ENCODE peak calls at places on chromosomes 2 and 18, in six cellular contexts. T, N, X, W, S and G are unnamed samples.

GRCh38 chr2:66587216-66587615 is 152.3 kb downstream of the MEIS1 start:
- DNase-seq in T (no peak), N (peak), X (no peak), W (peak), S (no peak), G (no peak)

GRCh38 chr2:206379321-206379720 is 64.0 kb upstream of the ADAM23 start:
- DNase-seq in T (no peak), N (no peak), X (no peak), W (no peak), S (no peak), G (no peak)

GRCh38 chr2:16140771-16141640 is 200.7 kb downstream of the MYCN start:
- DNase-seq in T (no peak), N (no peak), X (no peak), W (no peak), S (no peak), G (no peak)

GRCh38 chr2:106885981-106886915 is at the start of gene ST6GAL2:
- DNase-seq in T (no peak), N (no peak), X (no peak), W (peak), S (no peak), G (peak)

GRCh38 chr2:68732036-68732435 is 2.6 kb upstream of the ARHGAP25 start:
- DNase-seq in T (no peak), N (no peak), X (no peak), W (no peak), S (no peak), G (no peak)

GRCh38 chr2:43129254-43129653 is 97.2 kb downstream of the ZFP36L2 start:
- DNase-seq in T (no peak), N (no peak), X (no peak), W (no peak), S (no peak), G (no peak)

GRCh38 chr2:225911019-225911418 is 511.5 kb downstream of the NYAP2 start:
- DNase-seq in T (no peak), N (no peak), X (no peak), W (no peak), S (no peak), G (no peak)

GRCh38 chr2:233999182-233999581 is 51.3 kb upstream of the SPP2 start:
- DNase-seq in T (no peak), N (no peak), X (no peak), W (no peak), S (no peak), G (no peak)

GRCh38 chr2:162245737-162246136 is 2.5 kb upstream of the FAP start:
- DNase-seq in T (no peak), N (peak), X (no peak), W (no peak), S (no peak), G (peak)

GRCh38 chr2:241636182-241636982 is 576 bp downstream of the THAP4 start:
- DNase-seq in T (peak), N (peak), X (peak), W (peak), S (no peak), G (peak)

GRCh38 chr2:131034122-131035051 is 58.9 kb downstream of the FAM168B start:
- DNase-seq in T (peak), N (no peak), X (no peak), W (no peak), S (no peak), G (peak)

GRCh38 chr2:96868555-96869280 is 1.2 kb downstream of the SEMA4C start:
- DNase-seq in T (peak), N (peak), X (peak), W (peak), S (peak), G (peak)

GRCh38 chr2:60350791-60351190 is 202.7 kb downstream of the BCL11A start:
- DNase-seq in T (no peak), N (no peak), X (no peak), W (no peak), S (no peak), G (no peak)

GRCh38 chr18:12976305-12976704 is 14.9 kb upstream of the CEP192 start:
- DNase-seq in T (no peak), N (no peak), X (no peak), W (no peak), S (no peak), G (no peak)

GRCh38 chr2:24907106-24907505 is 12.9 kb downstream of the ADCY3 start:
- DNase-seq in T (no peak), N (peak), X (no peak), W (no peak), S (no peak), G (no peak)

GRCh38 chr2:104690255-104690999 is 163.5 kb upstream of the POU3F3 start:
- DNase-seq in T (no peak), N (peak), X (no peak), W (no peak), S (no peak), G (peak)

GRCh38 chr2:48471048-48471474 is 58.9 kb upstream of the STON1 start:
- DNase-seq in T (no peak), N (peak), X (no peak), W (no peak), S (no peak), G (peak)

GRCh38 chr2:74226648-74227213 is 28.3 kb downstream of the MTHFD2 start:
- DNase-seq in T (no peak), N (no peak), X (no peak), W (no peak), S (no peak), G (no peak)

GRCh38 chr2:48092846-48093498 is 186.7 kb upstream of the FBXO11 start:
- DNase-seq in T (no peak), N (peak), X (no peak), W (no peak), S (no peak), G (peak)

GRCh38 chr2:33126973-33127372 is 180.2 kb downstream of the LTBP1 start:
- DNase-seq in T (no peak), N (peak), X (no peak), W (no peak), S (no peak), G (peak)

GRCh38 chr18:48790869-48791635 is 159.7 kb downstream of the SMAD7 start:
- DNase-seq in T (peak), N (no peak), X (no peak), W (no peak), S (no peak), G (no peak)

GRCh38 chr2:57444731-57445414 is 601.7 kb upstream of the VRK2 start:
- DNase-seq in T (no peak), N (no peak), X (no peak), W (no peak), S (no peak), G (no peak)

GRCh38 chr18:29523371-29523770 is 1346.4 kb upstream of the CDH2 start:
- DNase-seq in T (no peak), N (no peak), X (no peak), W (no peak), S (no peak), G (no peak)

GRCh38 chr18:55338955-55339662 is 248.9 kb downstream of the TCF4 start:
- DNase-seq in T (no peak), N (peak), X (no peak), W (no peak), S (no peak), G (peak)

GRCh38 chr18:78242307-78242643 is 737.3 kb upstream of the SALL3 start:
- DNase-seq in T (no peak), N (peak), X (no peak), W (no peak), S (no peak), G (no peak)

GRCh38 chr18:62452280-62452824 is 70.5 kb upstream of the ZCCHC2 start:
- DNase-seq in T (no peak), N (peak), X (no peak), W (no peak), S (no peak), G (no peak)

GRCh38 chr2:9948721-9949120 is 2.8 kb upstream of the GRHL1 start:
- DNase-seq in T (no peak), N (no peak), X (no peak), W (no peak), S (no peak), G (no peak)

GRCh38 chr18:66638856-66639621 is 35.1 kb upstream of the CDH19 start:
- DNase-seq in T (no peak), N (no peak), X (no peak), W (no peak), S (no peak), G (no peak)

GRCh38 chr2:100013892-100014677 is 128.3 kb downstream of the AFF3 start:
- DNase-seq in T (no peak), N (peak), X (no peak), W (no peak), S (no peak), G (peak)

GRCh38 chr2:218569661-218570500 is 1.2 kb downstream of the CNOT9 start:
- DNase-seq in T (no peak), N (peak), X (no peak), W (no peak), S (no peak), G (peak)

GRCh38 chr2:136122654-136123053 is 4.7 kb upstream of the CXCR4 start:
- DNase-seq in T (no peak), N (no peak), X (no peak), W (no peak), S (no peak), G (no peak)

GRCh38 chr2:178718283-178718682 is 88.9 kb downstream of the TTN start:
- DNase-seq in T (no peak), N (no peak), X (no peak), W (no peak), S (no peak), G (no peak)

GRCh38 chr2:55500025-55500424 is 19.5 kb upstream of the CFAP36 start:
- DNase-seq in T (no peak), N (peak), X (no peak), W (no peak), S (no peak), G (peak)

GRCh38 chr2:43265006-43265770 is 38.8 kb upstream of the ZFP36L2 start:
- DNase-seq in T (no peak), N (peak), X (no peak), W (no peak), S (no peak), G (peak)